ENCODE peak calls at places on chromosomes 5 and 9, in seven cellular contexts. L is breast epithelium, I is stomach, R is endothelial cell of umbilical vein, Y is prostate gland, G is transverse colon, A is spleen. B is an unnamed sample.

GRCh38 chr9:81661339-81661738 is 28.0 kb downstream of the TLE1 start:
- DNase-seq in L (no peak), I (no peak), R (no peak), Y (no peak), G (peak), A (no peak), B (no peak)

GRCh38 chr9:135240222-135240621 is 152.8 kb downstream of the OLFM1 start:
- DNase-seq in L (no peak), I (no peak), R (no peak), Y (no peak), G (no peak), A (peak), B (no peak)

GRCh38 chr9:134635431-134636141 is 6.0 kb upstream of the COL5A1 start:
- DNase-seq in L (no peak), I (no peak), R (no peak), Y (no peak), G (no peak), A (peak), B (no peak)

GRCh38 chr5:113902917-113903681 is 389.6 kb downstream of the YTHDC2 start:
- DNase-seq in L (no peak), I (no peak), R (no peak), Y (no peak), G (no peak), A (no peak), B (no peak)

GRCh38 chr5:112917453-112918005 is 4.5 kb downstream of the REEP5 start:
- DNase-seq in L (no peak), I (no peak), R (no peak), Y (no peak), G (no peak), A (no peak), B (no peak)

GRCh38 chr5:68454766-68455165 is 239.2 kb downstream of the PIK3R1 start:
- DNase-seq in L (no peak), I (no peak), R (no peak), Y (no peak), G (no peak), A (no peak), B (no peak)

GRCh38 chr5:38551020-38552017 is 5.1 kb downstream of the LIFR start:
- DNase-seq in L (no peak), I (no peak), R (peak), Y (no peak), G (no peak), A (no peak), B (no peak)

GRCh38 chr9:127644943-127645342 is 32.9 kb downstream of the STXBP1 start:
- DNase-seq in L (no peak), I (no peak), R (peak), Y (no peak), G (no peak), A (no peak), B (no peak)

GRCh38 chr9:133161542-133161950 is 2.2 kb downstream of the GBGT1 start:
- DNase-seq in L (no peak), I (no peak), R (no peak), Y (no peak), G (no peak), A (peak), B (no peak)

GRCh38 chr9:92142329-92142728 is 27.1 kb upstream of the SPTLC1 start:
- DNase-seq in L (no peak), I (no peak), R (no peak), Y (no peak), G (no peak), A (no peak), B (no peak)

GRCh38 chr9:25517701-25518100 is 160.5 kb downstream of the TUSC1 start:
- DNase-seq in L (no peak), I (no peak), R (no peak), Y (no peak), G (no peak), A (no peak), B (no peak)

GRCh38 chr5:10331341-10331796 is 22.1 kb upstream of the MARCHF6 start:
- DNase-seq in L (peak), I (peak), R (no peak), Y (peak), G (no peak), A (no peak), B (no peak)

DNA sequence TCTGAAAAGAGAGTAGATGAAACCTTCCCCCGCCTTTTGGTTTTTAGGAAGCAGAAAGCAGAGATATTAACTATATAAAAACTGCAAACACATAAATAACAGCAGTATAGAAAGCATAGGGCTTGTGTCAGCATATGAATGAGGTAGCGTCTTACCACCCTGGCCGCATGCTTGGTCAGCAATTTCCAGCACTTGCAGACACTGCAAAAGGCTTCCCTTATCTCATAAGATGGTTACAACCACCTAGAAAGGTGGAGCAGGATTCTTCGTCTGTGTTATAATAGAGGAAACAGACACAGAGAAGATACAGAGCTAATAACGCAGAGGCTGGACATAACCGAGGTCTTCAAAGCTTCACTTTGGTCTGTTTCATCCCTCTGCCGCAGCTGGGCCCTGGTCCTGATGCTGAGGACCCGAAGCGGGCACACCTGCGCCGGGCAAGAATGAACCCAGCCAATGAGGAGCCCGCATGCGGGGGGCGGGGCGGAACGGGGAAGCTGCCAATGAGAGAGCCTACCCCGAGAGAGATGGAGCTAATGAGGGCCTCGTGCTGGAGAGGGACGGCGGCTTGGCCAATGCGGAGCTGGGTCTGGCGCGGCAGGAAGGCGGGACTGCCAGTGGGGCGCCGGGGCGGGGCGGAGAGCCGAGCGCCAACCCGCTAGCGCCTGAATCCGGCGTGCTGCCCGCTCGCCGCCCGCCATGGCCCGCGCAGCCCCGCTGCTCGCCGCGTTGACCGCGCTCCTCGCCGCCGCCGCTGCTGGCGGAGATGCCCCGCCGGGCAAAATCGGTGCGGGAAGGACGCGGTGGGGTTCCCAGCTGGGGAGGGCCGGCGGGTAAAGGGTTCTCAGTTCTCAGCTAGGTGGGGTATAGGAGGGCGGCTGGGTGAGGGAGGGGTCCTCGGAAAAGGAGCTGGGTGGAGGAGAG is at the start of gene PCYOX1L:
- DNase-seq in L (peak), I (peak), R (peak), Y (peak), G (peak), A (peak), B (peak)
- TF ChIP-seq POLR2A in L (no peak), I (no peak), R (peak), Y (no peak), G (no peak), A (no peak), B (peak)

DNA sequence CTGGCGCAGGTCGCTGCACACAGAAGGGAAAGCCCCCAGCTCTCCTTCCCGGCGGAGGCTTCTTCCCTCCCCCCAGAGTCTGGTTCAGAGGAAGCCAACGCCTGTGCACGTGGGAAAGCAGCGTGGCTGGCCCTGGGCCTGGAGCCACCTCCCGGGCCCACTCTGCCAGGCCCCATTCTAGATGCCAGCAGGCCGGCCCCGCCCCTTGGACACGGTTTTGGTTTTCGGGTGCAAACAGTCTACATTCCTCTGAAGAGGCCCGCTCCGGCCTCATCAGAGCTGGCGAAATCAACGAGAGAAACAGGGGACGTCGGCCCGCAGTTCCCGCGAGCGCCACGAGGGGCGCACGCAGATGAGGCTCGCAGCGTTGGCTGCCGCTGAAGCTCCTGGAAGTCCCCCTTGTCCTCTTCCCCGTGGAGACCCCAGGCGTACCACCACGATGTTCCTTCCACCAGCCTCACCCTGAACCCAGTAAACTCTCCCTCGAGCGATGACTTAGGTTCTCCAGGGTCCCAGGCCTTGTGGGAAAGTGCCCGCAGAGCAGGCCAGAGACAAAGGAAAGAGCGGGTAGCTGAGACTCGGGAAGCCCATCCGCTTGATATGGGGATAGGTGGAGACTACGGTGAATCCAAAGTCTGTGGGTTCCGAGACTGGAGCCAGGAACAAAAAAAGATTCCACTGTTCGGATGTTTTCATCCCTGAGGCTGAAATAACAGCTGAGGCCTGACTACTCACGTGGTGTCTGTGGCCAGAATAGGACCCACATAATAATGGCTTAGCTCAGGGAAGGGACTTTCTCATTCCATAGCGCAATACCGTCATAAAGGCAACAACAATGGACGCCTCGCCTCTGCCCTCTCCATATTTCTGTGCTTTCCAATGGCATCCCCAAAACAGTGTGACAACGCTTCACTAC is 64.2 kb downstream of the KLF4 start:
- DNase-seq in L (peak), I (peak), R (peak), Y (peak), G (peak), A (peak), B (peak)
- TF ChIP-seq POLR2AphosphoS5 in L (peak), I (peak), R (no peak), Y (peak), G (peak), A (peak), B (no peak)

GRCh38 chr9:98010450-98010849 is 27.3 kb downstream of the ANP32B start:
- DNase-seq in L (no peak), I (no peak), R (peak), Y (no peak), G (peak), A (no peak), B (peak)
- TF ChIP-seq POLR2A in L (no peak), I (no peak), R (peak), Y (no peak), G (no peak), A (no peak), B (no peak)

DNA sequence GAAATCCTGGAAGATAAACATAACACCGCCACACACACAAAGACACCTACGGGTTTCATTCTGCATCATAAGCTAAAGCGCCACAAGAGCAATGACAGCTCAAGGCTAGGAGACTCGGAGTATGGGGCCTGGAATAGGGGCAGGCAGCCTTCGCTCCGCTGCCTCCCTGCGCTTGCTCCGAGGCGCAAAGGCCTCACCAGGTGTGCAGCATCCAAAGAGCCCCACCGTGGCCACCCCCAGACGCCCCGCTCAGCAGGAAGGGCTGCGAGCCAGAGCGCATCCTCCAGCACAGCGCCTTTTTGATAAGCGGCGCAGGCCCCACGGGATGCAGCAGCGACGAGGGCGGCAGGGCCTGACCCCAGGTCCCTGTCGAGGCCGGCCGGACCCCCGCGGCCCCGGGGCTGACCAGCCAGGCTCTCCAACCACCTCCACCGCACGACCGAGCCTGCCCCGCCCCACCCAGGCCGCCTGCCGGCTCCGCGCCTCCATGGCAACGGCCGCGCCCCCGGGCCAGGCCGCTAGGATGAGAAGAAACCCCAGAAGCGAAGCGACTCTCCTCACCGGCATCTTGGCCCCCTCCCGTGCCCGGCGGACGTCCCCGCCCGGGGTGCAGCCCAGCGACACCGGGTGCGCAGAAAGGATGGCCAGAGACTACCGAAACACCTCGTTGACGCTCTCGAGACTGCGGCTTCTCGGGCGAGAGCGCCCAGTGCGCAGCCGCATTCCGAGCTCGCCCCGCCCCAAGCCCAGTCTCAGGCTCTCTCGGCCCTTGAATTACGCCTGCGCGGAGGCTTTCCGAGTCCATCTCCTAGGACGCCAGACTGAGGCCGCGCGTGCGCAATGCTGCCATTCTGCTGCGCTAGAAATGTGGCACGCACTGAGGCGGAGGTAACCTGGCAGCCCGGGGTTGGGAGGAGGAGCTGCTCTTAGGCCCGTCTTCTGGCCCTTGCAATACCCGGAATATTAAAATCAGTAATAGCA is at the start of gene KIF3A:
- DNase-seq in L (peak), I (peak), R (peak), Y (peak), G (peak), A (peak), B (peak)
- TF ChIP-seq POLR2AphosphoS5 in L (peak), I (peak), R (no peak), Y (peak), G (peak), A (peak), B (no peak)

DNA sequence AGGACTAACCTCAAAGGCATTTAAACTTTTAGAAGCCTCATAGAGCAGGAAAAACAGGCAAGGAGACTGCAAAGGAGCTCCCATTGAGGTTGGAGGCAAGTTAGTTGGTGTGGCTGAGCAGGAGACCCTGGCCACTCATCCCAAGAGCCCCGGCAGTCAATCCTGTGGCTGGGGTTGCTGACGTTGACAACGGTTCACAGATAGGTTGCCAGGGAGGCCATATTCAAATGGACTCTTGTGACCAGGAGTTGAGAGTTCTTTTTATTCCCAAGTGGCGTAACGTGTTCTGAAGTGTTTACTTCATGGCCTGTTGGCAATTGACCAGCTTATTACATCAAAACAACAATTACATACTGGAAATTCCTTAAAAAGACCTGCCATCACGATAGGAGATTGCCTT is 395.1 kb downstream of the MED10 start:
- DNase-seq in L (no peak), I (no peak), R (no peak), Y (no peak), G (no peak), A (no peak), B (no peak)
- TF ChIP-seq POLR2A in L (no peak), I (no peak), R (no peak), Y (no peak), G (no peak), A (no peak), B (no peak)

GRCh38 chr5:126536874-126537273 is 58.1 kb downstream of the ALDH7A1 start:
- DNase-seq in L (no peak), I (no peak), R (no peak), Y (no peak), G (no peak), A (no peak), B (no peak)
- TF ChIP-seq POLR2AphosphoS5 in L (no peak), I (no peak), R (no peak), Y (peak), G (no peak), A (no peak), B (no peak)

GRCh38 chr9:137244486-137245449 is 3.7 kb downstream of the TUBB4B start:
- DNase-seq in L (no peak), I (no peak), R (no peak), Y (no peak), G (no peak), A (no peak), B (no peak)

GRCh38 chr9:137241490-137242328 is 622 bp downstream of the TUBB4B start:
- DNase-seq in L (no peak), I (peak), R (peak), Y (no peak), G (peak), A (peak), B (peak)

GRCh38 chr9:137242329-137243204 is 1.5 kb downstream of the TUBB4B start:
- DNase-seq in L (no peak), I (no peak), R (no peak), Y (no peak), G (no peak), A (no peak), B (no peak)

GRCh38 chr9:137245450-137246421 is 4.6 kb downstream of the TUBB4B start:
- DNase-seq in L (no peak), I (no peak), R (no peak), Y (no peak), G (no peak), A (no peak), B (no peak)

DNA sequence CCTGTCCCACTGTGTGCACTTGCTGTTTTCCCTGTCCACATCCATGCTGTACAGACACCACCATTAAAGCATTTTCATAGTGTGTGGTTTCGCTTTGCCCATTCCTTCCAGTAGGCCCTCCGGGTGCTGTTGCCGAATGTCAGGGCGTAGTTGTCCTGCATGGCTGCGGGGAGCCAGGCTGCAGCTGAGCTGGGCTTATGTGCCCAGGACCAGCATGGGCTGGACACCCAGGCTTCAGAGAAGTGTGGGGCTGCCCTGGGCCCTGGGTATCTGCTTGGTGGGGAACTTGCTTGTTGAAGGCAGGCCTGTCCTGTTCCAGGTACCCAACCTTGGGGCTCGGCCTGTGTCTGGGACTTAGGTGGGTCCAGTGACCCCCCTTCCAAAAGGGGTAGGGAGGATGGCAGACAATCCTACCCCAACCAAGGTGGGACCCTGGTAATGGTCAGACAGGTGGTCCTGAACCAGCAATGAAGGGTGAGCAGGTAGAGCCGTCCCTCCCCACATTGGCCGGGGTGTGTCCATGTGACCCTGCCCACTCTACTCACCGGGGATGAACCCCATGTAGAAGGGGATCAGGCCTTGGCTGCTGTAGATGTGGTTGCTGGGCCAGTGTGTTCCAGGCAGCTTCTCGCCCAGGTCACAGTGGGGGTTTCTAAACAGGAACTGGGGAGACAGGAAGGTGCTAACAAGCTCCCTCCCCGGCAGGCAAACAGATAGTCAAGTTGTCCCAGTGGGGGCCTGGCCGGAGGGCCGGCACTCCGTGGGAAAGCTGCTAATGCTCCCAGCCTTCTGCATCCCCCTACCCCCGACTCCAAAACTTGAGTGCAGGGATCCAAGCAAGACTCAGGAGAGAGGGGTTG is 2.8 kb downstream of the TUBB4B start:
- DNase-seq in L (no peak), I (no peak), R (no peak), Y (no peak), G (peak), A (no peak), B (no peak)
- TF ChIP-seq POLR2A in L (no peak), I (no peak), R (peak), Y (no peak), G (peak), A (no peak), B (peak)

GRCh38 chr5:141816598-141817399 is 61.4 kb downstream of the PCDH1 start:
- DNase-seq in L (no peak), I (no peak), R (peak), Y (no peak), G (no peak), A (peak), B (no peak)

GRCh38 chr5:141812512-141812911 is 65.7 kb downstream of the PCDH1 start:
- DNase-seq in L (no peak), I (no peak), R (no peak), Y (no peak), G (no peak), A (no peak), B (no peak)

GRCh38 chr5:141815796-141816180 is 62.4 kb downstream of the PCDH1 start:
- DNase-seq in L (no peak), I (no peak), R (no peak), Y (no peak), G (no peak), A (no peak), B (no peak)

GRCh38 chr5:141815051-141815795 is 63.0 kb downstream of the PCDH1 start:
- DNase-seq in L (no peak), I (no peak), R (no peak), Y (no peak), G (no peak), A (peak), B (no peak)

GRCh38 chr5:141814064-141814982 is 63.9 kb downstream of the PCDH1 start:
- DNase-seq in L (no peak), I (peak), R (peak), Y (no peak), G (peak), A (peak), B (peak)
- TF ChIP-seq POLR2AphosphoS5 in L (no peak), I (no peak), R (no peak), Y (no peak), G (no peak), A (no peak), B (no peak)